ENCODE peak calls at places on chromosomes 11 and 22, in nine cellular contexts. One of them, this sample, is unnamed.

GRCh38 chr22:26474687-26475086 is 8.9 kb downstream of the HPS4 start:
- DNase-seq in endodermal cell: no peak
- DNase-seq in stimulated activated CD4-positive, alpha-beta T cell treated with anti-CD3 and anti-CD28 coated beads, Interleukin-2, amount 100 ng/mL, for 48 hours: no peak
- DNase-seq in D721Med: no peak
- DNase-seq in posterior cingulate gyrus: no peak
- DNase-seq in ovary: no peak
- DNase-seq in ecto neural progenitor cell: no peak
- DNase-seq in RPMI7951: peak
- DNase-seq in left ventricle myocardium inferior: no peak
- DNase-seq in this sample: peak

GRCh38 chr11:27972432-27973170 is 135.4 kb downstream of the KIF18A start:
- DNase-seq in endodermal cell: no peak
- DNase-seq in stimulated activated CD4-positive, alpha-beta T cell treated with anti-CD3 and anti-CD28 coated beads, Interleukin-2, amount 100 ng/mL, for 48 hours: no peak
- DNase-seq in D721Med: no peak
- DNase-seq in posterior cingulate gyrus: no peak
- DNase-seq in ovary: no peak
- DNase-seq in ecto neural progenitor cell: no peak
- DNase-seq in RPMI7951: peak
- DNase-seq in left ventricle myocardium inferior: no peak
- DNase-seq in this sample: no peak

GRCh38 chr11:1053121-1053901 is 16.8 kb upstream of the MUC6 start:
- DNase-seq in endodermal cell: no peak
- DNase-seq in stimulated activated CD4-positive, alpha-beta T cell treated with anti-CD3 and anti-CD28 coated beads, Interleukin-2, amount 100 ng/mL, for 48 hours: no peak
- DNase-seq in D721Med: no peak
- DNase-seq in posterior cingulate gyrus: peak
- DNase-seq in ovary: no peak
- DNase-seq in ecto neural progenitor cell: no peak
- DNase-seq in RPMI7951: no peak
- DNase-seq in left ventricle myocardium inferior: no peak
- DNase-seq in this sample: no peak

GRCh38 chr11:33177676-33178336 is 16.5 kb upstream of the CSTF3 start:
- DNase-seq in endodermal cell: peak
- DNase-seq in stimulated activated CD4-positive, alpha-beta T cell treated with anti-CD3 and anti-CD28 coated beads, Interleukin-2, amount 100 ng/mL, for 48 hours: no peak
- DNase-seq in D721Med: no peak
- DNase-seq in posterior cingulate gyrus: no peak
- DNase-seq in ovary: no peak
- DNase-seq in ecto neural progenitor cell: no peak
- DNase-seq in RPMI7951: no peak
- DNase-seq in left ventricle myocardium inferior: no peak
- DNase-seq in this sample: no peak

GRCh38 chr22:21755855-21756284 is 20.3 kb upstream of the YPEL1 start:
- DNase-seq in endodermal cell: no peak
- DNase-seq in stimulated activated CD4-positive, alpha-beta T cell treated with anti-CD3 and anti-CD28 coated beads, Interleukin-2, amount 100 ng/mL, for 48 hours: no peak
- DNase-seq in D721Med: no peak
- DNase-seq in posterior cingulate gyrus: no peak
- DNase-seq in ovary: no peak
- DNase-seq in ecto neural progenitor cell: no peak
- DNase-seq in RPMI7951: peak
- DNase-seq in left ventricle myocardium inferior: no peak
- DNase-seq in this sample: no peak

GRCh38 chr22:19070397-19071169 is 51.6 kb downstream of the DGCR2 start:
- DNase-seq in endodermal cell: no peak
- DNase-seq in stimulated activated CD4-positive, alpha-beta T cell treated with anti-CD3 and anti-CD28 coated beads, Interleukin-2, amount 100 ng/mL, for 48 hours: no peak
- DNase-seq in D721Med: no peak
- DNase-seq in posterior cingulate gyrus: no peak
- DNase-seq in ovary: no peak
- DNase-seq in ecto neural progenitor cell: no peak
- DNase-seq in RPMI7951: no peak
- DNase-seq in left ventricle myocardium inferior: no peak
- DNase-seq in this sample: no peak

GRCh38 chr11:124402326-124402922 is 3.6 kb upstream of the OR8B3 start:
- DNase-seq in endodermal cell: peak
- DNase-seq in stimulated activated CD4-positive, alpha-beta T cell treated with anti-CD3 and anti-CD28 coated beads, Interleukin-2, amount 100 ng/mL, for 48 hours: peak
- DNase-seq in D721Med: peak
- DNase-seq in posterior cingulate gyrus: peak
- DNase-seq in ovary: no peak
- DNase-seq in ecto neural progenitor cell: peak
- DNase-seq in RPMI7951: peak
- DNase-seq in left ventricle myocardium inferior: peak
- DNase-seq in this sample: peak

GRCh38 chr22:36689583-36689982 is 14.0 kb downstream of the CACNG2 start:
- DNase-seq in endodermal cell: no peak
- DNase-seq in stimulated activated CD4-positive, alpha-beta T cell treated with anti-CD3 and anti-CD28 coated beads, Interleukin-2, amount 100 ng/mL, for 48 hours: no peak
- DNase-seq in D721Med: no peak
- DNase-seq in posterior cingulate gyrus: no peak
- DNase-seq in ovary: no peak
- DNase-seq in ecto neural progenitor cell: no peak
- DNase-seq in RPMI7951: no peak
- DNase-seq in left ventricle myocardium inferior: no peak
- DNase-seq in this sample: no peak

GRCh38 chr22:24005201-24005600 is at the start of gene GSTT4:
- DNase-seq in endodermal cell: no peak
- DNase-seq in stimulated activated CD4-positive, alpha-beta T cell treated with anti-CD3 and anti-CD28 coated beads, Interleukin-2, amount 100 ng/mL, for 48 hours: no peak
- DNase-seq in D721Med: no peak
- DNase-seq in posterior cingulate gyrus: no peak
- DNase-seq in ovary: no peak
- DNase-seq in ecto neural progenitor cell: no peak
- DNase-seq in RPMI7951: no peak
- DNase-seq in left ventricle myocardium inferior: peak
- DNase-seq in this sample: no peak

GRCh38 chr11:121210445-121210970 is 82.1 kb upstream of the SC5D start:
- DNase-seq in endodermal cell: no peak
- DNase-seq in stimulated activated CD4-positive, alpha-beta T cell treated with anti-CD3 and anti-CD28 coated beads, Interleukin-2, amount 100 ng/mL, for 48 hours: no peak
- DNase-seq in D721Med: no peak
- DNase-seq in posterior cingulate gyrus: no peak
- DNase-seq in ovary: no peak
- DNase-seq in ecto neural progenitor cell: no peak
- DNase-seq in RPMI7951: no peak
- DNase-seq in left ventricle myocardium inferior: no peak
- DNase-seq in this sample: no peak

GRCh38 chr11:1866226-1866625 is 13.3 kb downstream of the LSP1 start:
- DNase-seq in endodermal cell: no peak
- DNase-seq in stimulated activated CD4-positive, alpha-beta T cell treated with anti-CD3 and anti-CD28 coated beads, Interleukin-2, amount 100 ng/mL, for 48 hours: no peak
- DNase-seq in D721Med: no peak
- DNase-seq in posterior cingulate gyrus: no peak
- DNase-seq in ovary: no peak
- DNase-seq in ecto neural progenitor cell: no peak
- DNase-seq in RPMI7951: no peak
- DNase-seq in left ventricle myocardium inferior: peak
- DNase-seq in this sample: no peak

This sample was measured in foreskin melanocyte.